ENCODE peak calls at places on chromosomes 7 and 10, in six cellular contexts. J is mammary epithelial cell, U is H1, Q is PC-3, Y is endothelial cell of umbilical vein, A is neural progenitor cell. O is an unnamed sample. For H3K27me3, the result is how much of the 10 kb centered on the place peaks cover.

GRCh38 chr10:102408728-102409603 is 9.6 kb downstream of the PSD start:
- DNase-seq in J (no peak), U (peak), Q (no peak), Y (no peak), A (peak), O (peak)

GRCh38 chr7:128105228-128106022 is 74.2 kb upstream of the LRRC4 start:
- DNase-seq in J (no peak), U (no peak), Q (no peak), Y (no peak), A (no peak), O (no peak)

GRCh38 chr7:73569042-73569608 is 9.3 kb downstream of the TBL2 start:
- DNase-seq in J (no peak), U (no peak), Q (no peak), Y (no peak), A (no peak), O (no peak)

GRCh38 chr10:105149371-105149871 is 508.3 kb downstream of the SORCS3 start:
- DNase-seq in J (peak), U (no peak), Q (peak), Y (no peak), A (no peak), O (no peak)

GRCh38 chr10:70331486-70332268 is 47.9 kb upstream of the NPFFR1 start:
- DNase-seq in J (peak), U (no peak), Q (peak), Y (peak), A (no peak), O (peak)

GRCh38 chr10:8424555-8425201 is 370.2 kb downstream of the GATA3 start:
- DNase-seq in J (no peak), U (no peak), Q (no peak), Y (no peak), A (no peak), O (no peak)

GRCh38 chr7:74479961-74480829 is 26.5 kb downstream of the GTF2IRD1 start:
- DNase-seq in J (peak), U (peak), Q (no peak), Y (peak), A (peak), O (no peak)

GRCh38 chr10:126639084-126639483 is 31.4 kb downstream of the C10orf90 start:
- DNase-seq in J (no peak), U (no peak), Q (no peak), Y (no peak), A (no peak), O (no peak)

GRCh38 chr7:101590663-101591435 is 38.2 kb downstream of the MYL10 start:
- DNase-seq in J (no peak), U (peak), Q (no peak), Y (no peak), A (no peak), O (no peak)

GRCh38 chr7:151245360-151246160 is 2.9 kb downstream of the SMARCD3 start:
- DNase-seq in J (no peak), U (peak), Q (peak), Y (peak), A (peak), O (peak)

GRCh38 chr10:114933588-114933987 is 4.4 kb upstream of the TRUB1 start:
- DNase-seq in J (peak), U (no peak), Q (peak), Y (no peak), A (no peak), O (no peak)

GRCh38 chr10:110151467-110151866 is 55.9 kb upstream of the MXI1 start:
- DNase-seq in J (peak), U (peak), Q (peak), Y (no peak), A (peak), O (no peak)

GRCh38 chr7:2782565-2782964 is 61.5 kb downstream of the GNA12 start:
- DNase-seq in J (no peak), U (no peak), Q (no peak), Y (no peak), A (no peak), O (no peak)

GRCh38 chr10:88228130-88228529 is 355.0 kb downstream of the RNLS start:
- DNase-seq in J (no peak), U (no peak), Q (no peak), Y (no peak), A (no peak), O (no peak)

GRCh38 chr7:148921806-148922205 is 37.7 kb upstream of the EZH2 start:
- DNase-seq in J (no peak), U (no peak), Q (no peak), Y (no peak), A (no peak), O (no peak)

GRCh38 chr7:1672851-1673486 is 2.9 kb downstream of the ELFN1 start:
- DNase-seq in J (no peak), U (no peak), Q (no peak), Y (no peak), A (no peak), O (no peak)

GRCh38 chr10:132068431-132069121 is 2.8 kb downstream of the JAKMIP3 start:
- DNase-seq in J (no peak), U (no peak), Q (no peak), Y (no peak), A (no peak), O (no peak)

GRCh38 chr7:150845471-150845870 is 6.8 kb upstream of the AOC1 start:
- DNase-seq in J (no peak), U (no peak), Q (no peak), Y (no peak), A (peak), O (no peak)

GRCh38 chr10:22690614-22691431 is 23.6 kb downstream of the PIP4K2A start:
- DNase-seq in J (no peak), U (no peak), Q (no peak), Y (no peak), A (peak), O (no peak)

GRCh38 chr10:100043796-100044195 is 34.0 kb upstream of the DNMBP start:
- DNase-seq in J (peak), U (no peak), Q (no peak), Y (peak), A (no peak), O (peak)

GRCh38 chr10:5575482-5576153 is 50.9 kb downstream of the CALML3 start:
- DNase-seq in J (peak), U (no peak), Q (peak), Y (no peak), A (no peak), O (peak)

GRCh38 chr10:124165311-124165710 is 71.9 kb upstream of the CHST15 start:
- DNase-seq in J (no peak), U (no peak), Q (no peak), Y (no peak), A (no peak), O (no peak)

GRCh38 chr7:55469271-55469681 is 103.0 kb downstream of the VOPP1 start:
- DNase-seq in J (no peak), U (no peak), Q (no peak), Y (no peak), A (no peak), O (no peak)

GRCh38 chr7:88230646-88231045 is 10.8 kb upstream of the SRI start:
- DNase-seq in J (no peak), U (no peak), Q (no peak), Y (no peak), A (no peak), O (no peak)

GRCh38 chr10:43419997-43420368 is 11.0 kb upstream of the HNRNPF start:
- DNase-seq in J (no peak), U (no peak), Q (no peak), Y (no peak), A (no peak), O (no peak)
- H3K27me3 ChIP-seq in J (under half), U (under half), Q (under half), Y (under half), A (under half), O (under half)

DNA sequence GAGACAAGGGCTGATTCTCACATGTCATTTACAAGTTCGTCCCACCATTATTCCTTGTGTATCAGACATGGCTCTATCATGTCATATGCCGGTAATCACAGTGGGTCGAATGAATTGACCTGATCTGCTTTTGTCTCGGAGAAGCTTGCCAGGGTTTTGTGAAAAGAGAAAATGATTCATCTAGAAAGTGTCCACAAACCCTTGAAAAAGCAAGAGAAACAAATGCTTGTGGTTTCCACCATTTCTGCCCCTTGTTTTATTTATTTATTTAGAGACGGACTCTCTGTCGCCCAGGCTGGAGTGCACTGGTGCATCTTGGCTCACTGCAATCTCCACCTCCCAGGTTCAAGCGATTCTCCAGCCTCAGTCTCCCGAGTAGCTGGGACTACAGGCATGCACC is 278.5 kb downstream of the TCF7L2 start:
- DNase-seq in J (no peak), U (no peak), Q (no peak), Y (no peak), A (no peak), O (no peak)
- TF ChIP-seq CTCF in J (no peak), U (no peak), Q (no peak), Y (no peak), A (no peak), O (no peak)

GRCh38 chr7:27183682-27184341 is 1.2 kb downstream of the HOXA11 start:
- DNase-seq in J (no peak), U (peak), Q (no peak), Y (peak), A (peak), O (peak)
- TF ChIP-seq EZH2 in J (no peak), U (peak), Q (no peak), Y (no peak), A (peak), O (no peak)

GRCh38 chr10:75397571-75397921 is 4.0 kb downstream of the ZNF503 start:
- DNase-seq in J (peak), U (no peak), Q (peak), Y (peak), A (peak), O (no peak)
- H3K27me3 ChIP-seq in J (under half), U (half or more), Q (half or more), Y (under half), A (half or more), O (half or more)

GRCh38 chr7:137625197-137625596 is 221.6 kb downstream of the DGKI start:
- DNase-seq in J (no peak), U (no peak), Q (peak), Y (no peak), A (no peak), O (peak)
- TF ChIP-seq CTCF in J (no peak), U (no peak), Q (no peak), Y (no peak), A (no peak), O (no peak)

GRCh38 chr10:86363833-86364511 is 2.6 kb downstream of the GRID1 start:
- DNase-seq in J (peak), U (no peak), Q (no peak), Y (no peak), A (no peak), O (no peak)
- TF ChIP-seq EZH2 in J (peak), U (peak), Q (no peak), Y (peak), A (peak), O (no peak)

DNA sequence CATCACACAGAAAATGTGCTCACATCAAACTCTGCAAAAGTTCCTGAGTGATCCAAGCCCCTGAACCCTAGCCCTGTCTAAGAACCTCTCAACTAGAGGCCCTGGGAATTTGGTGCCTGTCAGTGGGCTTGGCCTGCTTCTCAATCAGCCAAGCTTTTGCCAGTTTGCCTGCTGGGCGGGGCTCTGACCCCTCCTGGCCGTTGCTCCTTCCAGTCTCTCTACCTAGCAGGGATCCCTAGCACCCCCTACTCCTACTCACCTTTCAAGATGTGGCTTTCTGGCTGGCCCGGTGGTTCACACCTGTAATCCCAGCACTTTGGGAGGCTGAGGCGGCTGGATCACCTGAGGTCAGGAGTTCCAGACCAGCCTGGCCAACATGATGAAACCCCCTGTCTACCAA is 2.1 kb downstream of the KLRG2 start:
- DNase-seq in J (no peak), U (no peak), Q (no peak), Y (no peak), A (no peak), O (no peak)
- H3K27me3 ChIP-seq in J (under half), U (under half), Q (under half), Y (under half), A (under half), O (half or more)